ENCODE peak calls at places on chromosome 4, in nine cellular contexts. K is stimulated activated CD8-positive, alpha-beta memory T cell treated with anti-CD3 and anti-CD28 coated beads, Interleukin-15, amount 100 ng/mL, for 24 hours; S is tibial nerve; V is left lung; A is NCI-H1694 treated with DMSO at 0.1 percent for 48 hours; J is EL; U is NCI-H69; M is fibroblast of the aortic adventitia; O is body of pancreas. I is an unnamed sample.

GRCh38 chr4:52783069-52783468 is 31.8 kb upstream of the ERVMER34-1 start:
- DNase-seq in K (no peak), S (no peak), V (no peak), A (no peak), J (no peak), U (no peak), M (no peak), O (no peak), I (no peak)

GRCh38 chr4:57074753-57075152 is 35.4 kb downstream of the IGFBP7 start:
- DNase-seq in K (no peak), S (no peak), V (no peak), A (no peak), J (peak; percentile 92), U (no peak), M (peak; percentile 95), O (no peak), I (no peak)

GRCh38 chr4:18850763-18851331 is 829.3 kb upstream of the LCORL start:
- DNase-seq in K (no peak), S (no peak), V (no peak), A (no peak), J (peak; percentile 55), U (no peak), M (no peak), O (no peak), I (no peak)

GRCh38 chr4:158722291-158722916 is 792 bp downstream of the PPID start:
- DNase-seq in K (no peak), S (no peak), V (no peak), A (no peak), J (peak; percentile 34), U (peak; percentile 49), M (peak; percentile 58), O (no peak), I (no peak)

GRCh38 chr4:17512973-17513665 is 1.2 kb upstream of the QDPR start:
- DNase-seq in K (no peak), S (no peak), V (no peak), A (no peak), J (no peak), U (no peak), M (no peak), O (no peak), I (no peak)

GRCh38 chr4:112083587-112084347 is 61.5 kb upstream of the FAM241A start:
- DNase-seq in K (no peak), S (no peak), V (no peak), A (no peak), J (peak; percentile 18), U (no peak), M (no peak), O (no peak), I (no peak)

GRCh38 chr4:158461336-158461735 is 60.3 kb upstream of the RXFP1 start:
- DNase-seq in K (no peak), S (no peak), V (no peak), A (no peak), J (no peak), U (no peak), M (no peak), O (no peak), I (no peak)

GRCh38 chr4:4386736-4387392 is at the start of gene NSG1:
- DNase-seq in K (no peak), S (no peak), V (no peak), A (no peak), J (peak; percentile 26), U (peak; percentile 67), M (peak; percentile 11), O (no peak), I (peak; percentile 21)

GRCh38 chr4:77818667-77819408 is at the start of gene CNOT6L:
- DNase-seq in K (peak; percentile 30), S (peak; percentile 67), V (peak; percentile 85), A (no peak), J (peak; percentile 64), U (peak; percentile 78), M (peak; percentile 57), O (peak; percentile 78), I (peak; percentile 35)

GRCh38 chr4:3290476-3290875 is 2.3 kb upstream of the RGS12 start:
- DNase-seq in K (no peak), S (no peak), V (peak; percentile 22), A (no peak), J (no peak), U (no peak), M (no peak), O (no peak), I (no peak)

GRCh38 chr4:150385606-150386005 is 196.3 kb upstream of the MAB21L2 start:
- DNase-seq in K (no peak), S (peak; percentile 60), V (no peak), A (peak; percentile 11), J (peak; percentile 86), U (peak; percentile 92), M (peak; percentile 98), O (no peak), I (no peak)

GRCh38 chr4:169059294-169060201 is 49.5 kb upstream of the CBR4 start:
- DNase-seq in K (no peak), S (peak; percentile 30), V (no peak), A (no peak), J (no peak), U (no peak), M (peak; percentile 81), O (no peak), I (no peak)

GRCh38 chr4:158111241-158111640 is 61.6 kb downstream of the GASK1B start:
- DNase-seq in K (no peak), S (no peak), V (no peak), A (no peak), J (no peak), U (no peak), M (peak; percentile 20), O (no peak), I (no peak)

GRCh38 chr4:165740911-165741310 is 132.1 kb upstream of the TLL1 start:
- DNase-seq in K (no peak), S (no peak), V (no peak), A (no peak), J (no peak), U (no peak), M (peak; percentile 4), O (no peak), I (no peak)

GRCh38 chr4:40196724-40197281 is at the start of gene RHOH:
- DNase-seq in K (no peak), S (no peak), V (no peak), A (no peak), J (no peak), U (no peak), M (no peak), O (no peak), I (peak; percentile 66)

GRCh38 chr4:110900206-110900769 is 277.4 kb upstream of the PITX2 start:
- DNase-seq in K (no peak), S (no peak), V (no peak), A (no peak), J (peak; percentile 33), U (no peak), M (peak; percentile 29), O (no peak), I (no peak)

GRCh38 chr4:165945991-165946390 is 73.0 kb downstream of the TLL1 start:
- DNase-seq in K (no peak), S (no peak), V (no peak), A (no peak), J (no peak), U (no peak), M (no peak), O (no peak), I (no peak)

GRCh38 chr4:88320780-88321373 is 36.5 kb upstream of the PPM1K start:
- DNase-seq in K (no peak), S (peak; percentile 6), V (peak; percentile 52), A (no peak), J (peak; percentile 43), U (no peak), M (peak; percentile 21), O (no peak), I (no peak)

GRCh38 chr4:83552924-83553323 is 17.0 kb downstream of the GPAT3 start:
- DNase-seq in K (no peak), S (no peak), V (no peak), A (no peak), J (peak; percentile 77), U (no peak), M (peak; percentile 51), O (no peak), I (no peak)

GRCh38 chr4:61308033-61308432 is 107.9 kb downstream of the ADGRL3 start:
- DNase-seq in K (no peak), S (no peak), V (no peak), A (no peak), J (no peak), U (no peak), M (no peak), O (no peak), I (no peak)

GRCh38 chr4:184100297-184100885 is 117.3 kb downstream of the ENPP6 start:
- DNase-seq in K (peak; percentile 26), S (no peak), V (peak; percentile 51), A (no peak), J (no peak), U (peak; percentile 43), M (peak; percentile 21), O (peak; percentile 49), I (no peak)

GRCh38 chr4:144862221-144862620 is 216.3 kb downstream of the HHIP start:
- DNase-seq in K (no peak), S (no peak), V (no peak), A (no peak), J (no peak), U (no peak), M (no peak), O (no peak), I (no peak)

GRCh38 chr4:102169345-102169744 is 175.9 kb downstream of the SLC39A8 start:
- DNase-seq in K (no peak), S (no peak), V (no peak), A (peak; percentile 97), J (no peak), U (peak; percentile 97), M (peak; percentile 6), O (no peak), I (no peak)

GRCh38 chr4:10114147-10114546 is 2.5 kb downstream of the WDR1 start:
- DNase-seq in K (no peak), S (no peak), V (no peak), A (no peak), J (no peak), U (no peak), M (no peak), O (no peak), I (no peak)

GRCh38 chr4:77449162-77449561 is 156.5 kb upstream of the CXCL13 start:
- DNase-seq in K (no peak), S (no peak), V (no peak), A (no peak), J (no peak), U (no peak), M (peak; percentile 79), O (no peak), I (no peak)

GRCh38 chr4:185470503-185471195 is 884 bp downstream of the CCDC110 start:
- DNase-seq in K (no peak), S (peak; percentile 28), V (peak; percentile 67), A (peak; percentile 32), J (peak; percentile 14), U (peak; percentile 80), M (peak; percentile 23), O (peak; percentile 94), I (no peak)

GRCh38 chr4:156583265-156583664 is 388.3 kb downstream of the PDGFC start:
- DNase-seq in K (no peak), S (no peak), V (no peak), A (no peak), J (no peak), U (peak; percentile 1), M (no peak), O (no peak), I (no peak)

GRCh38 chr4:123298798-123299197 is 97.8 kb upstream of the SPRY1 start:
- DNase-seq in K (no peak), S (no peak), V (no peak), A (no peak), J (peak; percentile 38), U (no peak), M (no peak), O (no peak), I (no peak)